ENCODE peak calls at places on chromosome 5, in nine cellular contexts. E, Z, R, W, C, F, D, X and S are unnamed samples.

GRCh38 chr5:60538955-60539866 is 160.8 kb downstream of the DEPDC1B start:
- DNase-seq in E (no peak), X (no peak), W (no peak), D (no peak), R (peak; percentile 46), F (no peak), Z (no peak), C (no peak), S (peak; percentile 7)

GRCh38 chr5:74685979-74686631 is 1.1 kb downstream of the HEXB start:
- DNase-seq in F (peak; percentile 16), X (peak; percentile 5), C (no peak), W (no peak), Z (no peak), D (no peak), R (no peak), E (no peak), S (peak; percentile 32)

GRCh38 chr5:55634204-55634785 is 77.8 kb downstream of the SLC38A9 start:
- DNase-seq in Z (no peak), W (no peak), E (no peak), R (peak; percentile 41), D (no peak), C (no peak), X (no peak), F (no peak), S (no peak)

GRCh38 chr5:167642779-167643517 is 648.5 kb upstream of the WWC1 start:
- DNase-seq in C (peak; percentile 82), E (no peak), D (no peak), W (no peak), F (no peak), X (no peak), R (peak; percentile 97), Z (no peak), S (peak; percentile 13)

GRCh38 chr5:103120607-103121200 is 603 bp downstream of the PPIP5K2 start:
- DNase-seq in F (no peak), C (no peak), R (peak; percentile 9), Z (no peak), X (peak; percentile 45), E (no peak), D (no peak), W (no peak), S (peak; percentile 38)

GRCh38 chr5:26889810-26890209 is 148.6 kb downstream of the CDH9 start:
- DNase-seq in W (no peak), X (no peak), E (no peak), Z (no peak), R (no peak), C (no peak), F (no peak), D (peak; percentile 94), S (no peak)

GRCh38 chr5:148586796-148587195 is 67.5 kb downstream of the HTR4 start:
- DNase-seq in X (no peak), E (no peak), W (no peak), R (no peak), F (no peak), D (no peak), Z (no peak), C (no peak), S (no peak)

GRCh38 chr5:57725628-57726504 is 243.3 kb upstream of the ACTBL2 start:
- DNase-seq in D (no peak), F (no peak), R (no peak), C (no peak), X (peak; percentile 4), W (no peak), Z (no peak), E (no peak), S (no peak)

GRCh38 chr5:131983244-131983771 is 28.1 kb downstream of the ACSL6 start:
- DNase-seq in Z (no peak), W (no peak), F (no peak), E (no peak), C (peak; percentile 92), R (peak; percentile 9), D (no peak), X (no peak), S (no peak)

GRCh38 chr5:94632024-94632423 is 13.6 kb downstream of the SLF1 start:
- DNase-seq in X (no peak), C (no peak), E (no peak), Z (no peak), W (no peak), R (no peak), D (no peak), F (no peak), S (no peak)

GRCh38 chr5:140628711-140629110 is 4.3 kb downstream of the CD14 start:
- DNase-seq in D (no peak), E (no peak), Z (no peak), W (no peak), F (no peak), X (no peak), R (no peak), C (no peak), S (peak; percentile 31)

GRCh38 chr5:172437445-172438303 is 16.7 kb downstream of the SH3PXD2B start:
- DNase-seq in R (peak; percentile 90), C (peak; percentile 76), W (no peak), F (no peak), E (no peak), Z (no peak), D (peak; percentile 90), X (no peak), S (peak; percentile 95)

GRCh38 chr5:1511651-1512540 is 11.9 kb downstream of the LPCAT1 start:
- DNase-seq in D (no peak), F (no peak), C (no peak), W (no peak), X (no peak), Z (no peak), R (peak; percentile 37), E (peak; percentile 38), S (no peak)

GRCh38 chr5:133483406-133484090 is 128.8 kb downstream of the FSTL4 start:
- DNase-seq in R (no peak), X (no peak), F (peak; percentile 58), W (no peak), Z (no peak), D (no peak), E (no peak), C (no peak), S (peak; percentile 12)

GRCh38 chr5:134145061-134145757 is 30.7 kb downstream of the TCF7 start:
- DNase-seq in R (no peak), Z (no peak), X (no peak), W (no peak), F (no peak), C (no peak), E (peak; percentile 44), D (no peak), S (no peak)

GRCh38 chr5:99747342-99747741 is 787.8 kb upstream of the FAM174A start:
- DNase-seq in D (no peak), C (no peak), F (no peak), X (no peak), Z (no peak), E (no peak), R (no peak), W (no peak), S (no peak)

GRCh38 chr5:119897537-119898370 is 268.4 kb downstream of the FAM170A start:
- DNase-seq in X (no peak), Z (no peak), W (no peak), D (no peak), E (no peak), C (peak; percentile 12), F (no peak), R (peak; percentile 12), S (no peak)

GRCh38 chr5:80149161-80149609 is 106.7 kb downstream of the SERINC5 start:
- DNase-seq in F (no peak), C (no peak), Z (no peak), E (no peak), D (peak; percentile 95), X (no peak), W (peak; percentile 5), R (no peak), S (no peak)

GRCh38 chr5:1052076-1052475 is 43.5 kb downstream of the NKD2 start:
- DNase-seq in W (no peak), E (no peak), Z (no peak), F (no peak), R (no peak), C (no peak), D (no peak), X (no peak), S (no peak)

GRCh38 chr5:138369706-138370105 is 17.2 kb downstream of the KDM3B start:
- DNase-seq in W (no peak), D (no peak), C (no peak), X (no peak), Z (no peak), R (no peak), E (no peak), F (no peak), S (peak; percentile 20)

GRCh38 chr5:181188700-181189362 is 16.2 kb downstream of the TRIM7 start:
- DNase-seq in C (peak; percentile 81), F (peak; percentile 87), W (no peak), D (no peak), R (peak; percentile 80), X (peak; percentile 81), E (peak; percentile 87), Z (peak; percentile 75), S (peak; percentile 86)

GRCh38 chr5:142630927-142631539 is 54.9 kb downstream of the FGF1 start:
- DNase-seq in E (no peak), F (no peak), C (peak; percentile 32), R (no peak), Z (no peak), W (no peak), D (no peak), X (no peak), S (peak; percentile 49)

GRCh38 chr5:83476470-83476817 is 4.9 kb downstream of the VCAN start:
- DNase-seq in F (no peak), R (no peak), Z (no peak), X (no peak), D (no peak), C (no peak), E (no peak), W (no peak), S (no peak)

GRCh38 chr5:143229896-143230675 is 173.4 kb downstream of the NR3C1 start:
- DNase-seq in Z (peak; percentile 55), C (no peak), W (peak; percentile 36), X (peak; percentile 92), E (peak; percentile 62), D (no peak), F (peak; percentile 49), R (no peak), S (no peak)

GRCh38 chr5:73424489-73425102 is 24.0 kb downstream of the FOXD1 start:
- DNase-seq in C (no peak), F (no peak), Z (no peak), X (no peak), R (peak; percentile 58), W (no peak), E (no peak), D (no peak), S (no peak)

GRCh38 chr5:45643051-45643450 is 53.1 kb downstream of the HCN1 start:
- DNase-seq in D (no peak), E (no peak), C (no peak), R (no peak), F (no peak), W (peak; percentile 69), X (no peak), Z (no peak), S (no peak)

GRCh38 chr5:50687548-50687947 is 21.1 kb downstream of the PARP8 start:
- DNase-seq in F (no peak), D (no peak), E (no peak), Z (no peak), C (no peak), W (no peak), R (no peak), X (no peak), S (no peak)